ENCODE peak calls at places on chromosome 1, in six cellular contexts. M, C, I, T, V and U are unnamed samples.

GRCh38 chr1:219124163-219124562 is 49.5 kb upstream of the LYPLAL1 start:
- DNase-seq in M (no peak), C (no peak), I (no peak), T (no peak), V (no peak), U (no peak)

GRCh38 chr1:235972316-235973090 is 92.4 kb downstream of the NID1 start:
- DNase-seq in M (no peak), C (no peak), I (no peak), T (no peak), V (no peak), U (no peak)

GRCh38 chr1:232963366-232963765 is 13.0 kb downstream of the NTPCR start:
- DNase-seq in M (no peak), C (no peak), I (no peak), T (no peak), V (no peak), U (no peak)

GRCh38 chr1:121519042-121519755 is 334.4 kb downstream of the SRGAP2C start:
- DNase-seq in M (no peak), C (peak), I (peak), T (peak), V (peak), U (peak)

GRCh38 chr1:45929257-45929687 is 125.9 kb downstream of the MAST2 start:
- DNase-seq in M (no peak), C (no peak), I (peak), T (no peak), V (no peak), U (no peak)

GRCh38 chr1:25033030-25033827 is 103.2 kb upstream of the RUNX3 start:
- DNase-seq in M (no peak), C (no peak), I (no peak), T (no peak), V (no peak), U (no peak)

GRCh38 chr1:248828845-248829244 is 3.1 kb upstream of the SH3BP5L start:
- DNase-seq in M (no peak), C (no peak), I (no peak), T (no peak), V (no peak), U (no peak)

GRCh38 chr1:50970927-50971582 is 1.0 kb downstream of the CDKN2C start:
- DNase-seq in M (no peak), C (no peak), I (no peak), T (no peak), V (no peak), U (no peak)

GRCh38 chr1:147600119-147601111 is 59.1 kb downstream of the BCL9 start:
- DNase-seq in M (no peak), C (no peak), I (peak), T (no peak), V (no peak), U (no peak)

GRCh38 chr1:178418284-178418955 is 78.3 kb downstream of the CLEC20A start:
- DNase-seq in M (no peak), C (no peak), I (no peak), T (no peak), V (no peak), U (no peak)

GRCh38 chr1:190170321-190170720 is 307.3 kb downstream of the BRINP3 start:
- DNase-seq in M (no peak), C (no peak), I (no peak), T (no peak), V (no peak), U (no peak)

GRCh38 chr1:157045251-157046218 is at the start of gene ARHGEF11:
- DNase-seq in M (peak), C (peak), I (peak), T (peak), V (peak), U (peak)

GRCh38 chr1:37473431-37474050 is 839 bp upstream of the ZC3H12A start:
- DNase-seq in M (peak), C (no peak), I (no peak), T (no peak), V (no peak), U (no peak)